ENCODE peak calls at places on chromosomes 7 and 10, in eight cellular contexts. P is ureter; M is T-helper 2 cell; F is SHP77; I is nephron progenitor cell; A is epithelial cell of esophagus; Q is activated naive CD4-positive, alpha-beta T cell treated with Interleukin-2 at 50 U/mL for 16 hours; U is adipocyte. Z is an unnamed sample.

GRCh38 chr7:77735457-77735856 is 39.2 kb downstream of the RSBN1L start:
- DNase-seq in A (no peak), F (no peak), Q (no peak), U (no peak), M (no peak), I (no peak), P (no peak), Z (no peak)

GRCh38 chr7:90495241-90495640 is 25.8 kb downstream of the PTTG1IP2 start:
- DNase-seq in F (no peak), I (no peak), P (no peak), Q (no peak), M (no peak), U (no peak), A (no peak), Z (no peak)

GRCh38 chr7:129615018-129615417 is 3.5 kb downstream of the NRF1 start:
- DNase-seq in I (no peak), A (peak), M (peak), F (no peak), U (peak), P (no peak), Q (no peak), Z (no peak)

GRCh38 chr7:150382123-150382843 is 3.2 kb downstream of the ZNF775 start:
- DNase-seq in P (no peak), A (peak), U (no peak), I (no peak), M (no peak), F (peak), Q (no peak), Z (no peak)

GRCh38 chr10:96651998-96652431 is 65.2 kb upstream of the TM9SF3 start:
- DNase-seq in P (no peak), U (no peak), F (no peak), Q (peak), M (peak), A (no peak), I (no peak), Z (no peak)

GRCh38 chr10:43064331-43065075 is 12.4 kb upstream of the RET start:
- DNase-seq in F (no peak), U (no peak), I (no peak), M (no peak), P (no peak), A (no peak), Q (no peak), Z (no peak)

GRCh38 chr7:46854958-46855473 is 726.9 kb downstream of the TNS3 start:
- DNase-seq in I (no peak), A (peak), Q (no peak), F (no peak), M (no peak), P (no peak), U (peak), Z (no peak)

GRCh38 chr10:96665306-96665705 is 55.0 kb downstream of the PIK3AP1 start:
- DNase-seq in A (peak), P (no peak), U (peak), I (no peak), Q (no peak), M (no peak), F (no peak), Z (no peak)

GRCh38 chr7:80879849-80880248 is 39.0 kb downstream of the SEMA3C start:
- DNase-seq in P (no peak), Q (no peak), I (no peak), A (no peak), U (no peak), M (no peak), F (no peak), Z (no peak)

GRCh38 chr7:77569514-77570232 is 32.6 kb downstream of the PTPN12 start:
- DNase-seq in Q (no peak), P (no peak), M (no peak), U (no peak), A (no peak), F (no peak), I (no peak), Z (no peak)

GRCh38 chr10:13587367-13587766 is 602 bp downstream of the PRPF18 start:
- DNase-seq in U (peak), Q (no peak), M (peak), P (no peak), A (peak), F (no peak), I (peak), Z (no peak)

GRCh38 chr7:71414490-71414889 is 282.5 kb downstream of the GALNT17 start:
- DNase-seq in P (no peak), F (peak), I (no peak), Q (no peak), A (no peak), U (no peak), M (no peak), Z (no peak)

GRCh38 chr10:103748020-103748419 is 107.4 kb downstream of the SH3PXD2A start:
- DNase-seq in A (peak), U (no peak), F (no peak), Q (peak), I (no peak), M (peak), P (no peak), Z (no peak)

GRCh38 chr7:38656976-38657375 is 25.8 kb upstream of the AMPH start:
- DNase-seq in M (no peak), U (peak), A (peak), Q (no peak), P (no peak), F (no peak), I (no peak), Z (peak)

GRCh38 chr7:27156508-27156898 is at the start of gene HOXA7:
- DNase-seq in A (no peak), Q (no peak), M (no peak), F (no peak), P (peak), I (peak), U (no peak), Z (no peak)

GRCh38 chr10:44981172-44982113 is 2.8 kb upstream of the DEPP1 start:
- DNase-seq in U (peak), I (no peak), F (no peak), M (peak), Q (no peak), P (no peak), A (peak), Z (no peak)

GRCh38 chr7:99000904-99001442 is 122.6 kb downstream of the TRRAP start:
- DNase-seq in U (no peak), F (no peak), I (no peak), P (peak), Q (no peak), A (no peak), M (no peak), Z (no peak)

GRCh38 chr10:11318812-11319598 is 292.4 kb downstream of the USP6NL start:
- DNase-seq in Q (no peak), I (no peak), M (no peak), A (no peak), F (no peak), U (no peak), P (no peak), Z (no peak)

GRCh38 chr7:15463801-15464761 is 97.7 kb downstream of the AGMO start:
- DNase-seq in P (no peak), I (no peak), F (no peak), U (peak), A (no peak), M (no peak), Q (no peak), Z (no peak)

GRCh38 chr7:132102426-132102825 is 473.8 kb downstream of the PLXNA4 start:
- DNase-seq in M (no peak), I (no peak), P (no peak), Q (no peak), A (no peak), F (no peak), U (no peak), Z (no peak)

GRCh38 chr7:6691609-6692106 is 15.1 kb downstream of the ZNF12 start:
- DNase-seq in I (no peak), P (no peak), M (peak), U (peak), Q (no peak), A (peak), F (no peak), Z (no peak)

GRCh38 chr7:75691793-75692543 is 46.8 kb downstream of the HIP1 start:
- DNase-seq in P (no peak), F (no peak), Q (no peak), U (no peak), I (no peak), M (no peak), A (no peak), Z (no peak)

GRCh38 chr10:7889947-7890542 is 71.7 kb downstream of the TAF3 start:
- DNase-seq in F (no peak), I (no peak), U (no peak), Q (no peak), A (no peak), M (peak), P (no peak), Z (no peak)

GRCh38 chr7:102834466-102834865 is 78.3 kb upstream of the LRRC17 start:
- DNase-seq in F (no peak), P (no peak), I (no peak), Q (no peak), A (no peak), U (no peak), M (no peak), Z (no peak)

GRCh38 chr7:68288099-68288498 is 1291.5 kb downstream of the TYW1 start:
- DNase-seq in F (no peak), M (no peak), P (no peak), A (no peak), Q (no peak), U (no peak), I (no peak), Z (peak)

GRCh38 chr10:103443475-103444185 is 8.5 kb downstream of the CALHM2 start:
- DNase-seq in I (no peak), M (no peak), F (no peak), U (no peak), A (no peak), Q (no peak), P (no peak), Z (no peak)

GRCh38 chr10:132876131-132876860 is 66.1 kb downstream of the CFAP46 start:
- DNase-seq in M (no peak), I (no peak), A (no peak), Q (no peak), U (no peak), F (no peak), P (no peak), Z (no peak)

GRCh38 chr10:26269754-26270153 is 53.2 kb downstream of the GAD2 start:
- DNase-seq in F (peak), I (peak), M (peak), P (no peak), U (no peak), A (peak), Q (no peak), Z (no peak)

GRCh38 chr7:50937727-50938126 is 155.0 kb upstream of the GRB10 start:
- DNase-seq in F (no peak), I (no peak), P (no peak), U (no peak), A (no peak), Q (no peak), M (no peak), Z (no peak)

GRCh38 chr7:151876899-151877777 is at the start of gene PRKAG2:
- DNase-seq in P (peak), I (peak), F (no peak), M (peak), Q (peak), A (peak), U (peak), Z (peak)

Z was measured in NCI-H2081 treated with DMSO at 0.1 percent for 48 hours.